ENCODE peak calls at places on chromosomes 1 and 21, in four cellular contexts. S is colonic mucosa, W is endodermal cell, Z is tibial nerve. X is an unnamed sample.

GRCh38 chr1:67749263-67749843 is 64.4 kb downstream of the GADD45A start:
- DNase-seq in S (peak; percentile 72), W (peak; percentile 91), Z (no peak), X (no peak)

GRCh38 chr1:87800006-87800405 is 471.3 kb downstream of the LMO4 start:
- DNase-seq in S (no peak), W (no peak), Z (no peak), X (no peak)

GRCh38 chr1:94653454-94653853 is 111.9 kb upstream of the F3 start:
- DNase-seq in S (no peak), W (no peak), Z (no peak), X (no peak)

GRCh38 chr1:187840557-187840956 is 1011.8 kb downstream of the PLA2G4A start:
- DNase-seq in S (no peak), W (no peak), Z (no peak), X (no peak)

GRCh38 chr1:81921344-81921743 is 120.6 kb downstream of the ADGRL2 start:
- DNase-seq in S (no peak), W (no peak), Z (no peak), X (no peak)

GRCh38 chr1:213986020-213986924 is 1.5 kb upstream of the PROX1 start:
- DNase-seq in S (no peak), W (peak; percentile 55), Z (no peak), X (no peak)

GRCh38 chr1:88742546-88742945 is 58.5 kb downstream of the PKN2 start:
- DNase-seq in S (no peak), W (no peak), Z (no peak), X (no peak)

GRCh38 chr1:76021816-76022215 is 52.7 kb upstream of the ST6GALNAC3 start:
- DNase-seq in S (no peak), W (no peak), Z (no peak), X (no peak)

GRCh38 chr1:21673277-21673780 is 4.2 kb upstream of the RAP1GAP start:
- DNase-seq in S (peak; percentile 33), W (no peak), Z (no peak), X (no peak)

GRCh38 chr1:190474587-190475305 is 2.9 kb downstream of the BRINP3 start:
- DNase-seq in S (peak; percentile 75), W (peak; percentile 72), Z (no peak), X (peak; percentile 44)

GRCh38 chr1:160405331-160405877 is 5.0 kb downstream of the VANGL2 start:
- DNase-seq in S (peak; percentile 15), W (peak; percentile 30), Z (no peak), X (no peak)

GRCh38 chr1:42482635-42483153 is 19.6 kb downstream of the CCDC30 start:
- DNase-seq in S (no peak), W (no peak), Z (no peak), X (no peak)

GRCh38 chr1:84386716-84387479 is 11.4 kb upstream of the DNASE2B start:
- DNase-seq in S (no peak), W (no peak), Z (no peak), X (no peak)

GRCh38 chr1:236011641-236012040 is 53.2 kb downstream of the NID1 start:
- DNase-seq in S (no peak), W (no peak), Z (no peak), X (no peak)

GRCh38 chr1:21586926-21587601 is 77.8 kb downstream of the ALPL start:
- DNase-seq in S (no peak), W (peak; percentile 85), Z (no peak), X (peak; percentile 71)

GRCh38 chr1:168441745-168442144 is 102.1 kb downstream of the XCL2 start:
- DNase-seq in S (no peak), W (no peak), Z (no peak), X (no peak)

GRCh38 chr21:41449613-41450012 is 23.6 kb downstream of the MX1 start:
- DNase-seq in S (no peak), W (no peak), Z (no peak), X (no peak)

GRCh38 chr1:233675893-233676292 is 62.0 kb downstream of the KCNK1 start:
- DNase-seq in S (no peak), W (no peak), Z (no peak), X (no peak)
- TF ChIP-seq CTCF in S (no peak), W (peak; percentile 65), Z (no peak), X (no peak)

GRCh38 chr21:44067011-44067839 is 40.0 kb upstream of the PWP2 start:
- DNase-seq in S (no peak), W (no peak), Z (no peak), X (no peak)
- TF ChIP-seq CTCF in S (no peak), W (no peak), Z (no peak), X (no peak)

GRCh38 chr21:44262338-44263048 is 796 bp upstream of the DNMT3L start:
- DNase-seq in S (no peak), W (peak; percentile 37), Z (no peak), X (no peak)
- TF ChIP-seq CTCF in S (no peak), W (no peak), Z (no peak), X (no peak)

GRCh38 chr1:20089328-20090077 is 19.5 kb downstream of the PLA2G5 start:
- DNase-seq in S (no peak), W (peak; percentile 70), Z (no peak), X (no peak)

GRCh38 chr1:20090119-20090518 is 20.1 kb downstream of the PLA2G5 start:
- DNase-seq in S (no peak), W (no peak), Z (no peak), X (no peak)

GRCh38 chr1:20087668-20088067 is 17.7 kb downstream of the PLA2G5 start:
- DNase-seq in S (no peak), W (no peak), Z (no peak), X (no peak)

GRCh38 chr1:20083178-20083944 is 13.4 kb downstream of the PLA2G5 start:
- DNase-seq in S (peak; percentile 54), W (no peak), Z (no peak), X (no peak)

DNA sequence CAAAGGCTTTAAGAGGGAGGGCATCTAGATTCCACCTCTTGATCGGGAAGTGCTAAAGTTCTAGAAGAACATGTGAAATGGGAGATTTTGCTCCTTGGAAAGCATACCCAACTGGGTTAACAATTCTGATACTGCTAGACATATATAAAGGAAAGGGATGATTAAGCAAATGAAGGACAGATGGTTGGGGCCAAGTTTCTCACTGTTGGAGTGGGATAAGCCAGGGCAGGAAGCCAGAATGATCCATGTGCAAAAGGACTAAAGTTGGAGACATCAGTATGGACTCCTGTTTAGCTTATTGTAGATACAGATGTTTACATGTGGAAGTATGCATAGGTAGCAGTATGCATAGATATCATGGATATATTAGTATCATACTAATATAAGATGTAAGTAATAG is 16.8 kb downstream of the PLA2G5 start:
- DNase-seq in S (no peak), W (no peak), Z (no peak), X (no peak)
- TF ChIP-seq CTCF in S (no peak), W (no peak), Z (no peak), X (no peak)